ENCODE peak calls at places on chromosomes 12 and 14, in eight cellular contexts. W is HCT116, S is HL-60, V is GM23338, J is K562, N is GM12878, Z is HepG2, R is SK-N-SH. U is an unnamed sample. For H3K27me3, the result is how much of the 10 kb centered on the place peaks cover.

GRCh38 chr12:41365653-41366131 is 177.6 kb downstream of the PDZRN4 start:
- DNase-seq in N (no peak), Z (no peak), W (no peak), J (no peak), R (no peak), S (no peak), V (peak), U (no peak)

GRCh38 chr14:24196071-24197061 is 1.1 kb upstream of the TM9SF1 start:
- DNase-seq in S (peak), V (peak), Z (peak), N (peak), W (no peak), J (peak), R (no peak), U (no peak)

GRCh38 chr14:64878775-64879634 is 702 bp downstream of the SPTB start:
- DNase-seq in J (peak), Z (no peak), S (no peak), W (no peak), R (peak), N (no peak), V (peak), U (no peak)

GRCh38 chr14:77663289-77663688 is 44.5 kb downstream of the ALKBH1 start:
- DNase-seq in V (no peak), R (no peak), Z (no peak), N (no peak), S (no peak), W (no peak), J (no peak), U (no peak)

GRCh38 chr12:78293039-78293686 is 462.5 kb downstream of the NAV3 start:
- DNase-seq in Z (peak), N (no peak), R (no peak), S (no peak), V (no peak), W (no peak), J (no peak), U (no peak)

GRCh38 chr14:71698698-71699097 is 233.5 kb upstream of the RGS6 start:
- DNase-seq in N (no peak), W (no peak), S (no peak), R (no peak), Z (no peak), V (no peak), J (no peak), U (no peak)

GRCh38 chr12:122106891-122107660 is 28.5 kb downstream of the MLXIP start:
- DNase-seq in R (no peak), Z (no peak), V (no peak), S (no peak), N (no peak), W (no peak), J (no peak), U (no peak)

GRCh38 chr12:64840129-64840528 is 15.7 kb downstream of the TBC1D30 start:
- DNase-seq in W (no peak), J (no peak), R (no peak), N (no peak), Z (no peak), S (no peak), V (no peak), U (no peak)

GRCh38 chr12:79344855-79345840 is 345.6 kb downstream of the PAWR start:
- DNase-seq in W (peak), R (peak), Z (peak), S (peak), V (peak), N (peak), J (peak), U (peak)

GRCh38 chr14:75340921-75341320 is 62.3 kb downstream of the FOS start:
- DNase-seq in W (no peak), Z (no peak), S (peak), N (no peak), J (no peak), V (no peak), R (no peak), U (no peak)

GRCh38 chr14:24296341-24297157 is 3.0 kb downstream of the DHRS1 start:
- DNase-seq in Z (peak), S (peak), J (peak), W (no peak), V (peak), N (peak), R (peak), U (peak)

GRCh38 chr14:24145700-24146621 is at the start of gene PSME2:
- DNase-seq in N (no peak), S (no peak), R (no peak), Z (no peak), V (no peak), W (no peak), J (no peak), U (no peak)

GRCh38 chr12:19801941-19802340 is 362.6 kb downstream of the AEBP2 start:
- DNase-seq in S (no peak), N (no peak), Z (no peak), V (no peak), W (no peak), J (no peak), R (no peak), U (no peak)

GRCh38 chr12:31582155-31582554 is 8.8 kb downstream of the DENND5B start:
- DNase-seq in R (no peak), W (no peak), J (no peak), N (no peak), V (no peak), Z (no peak), S (no peak), U (no peak)

GRCh38 chr14:72894623-72895378 is 900 bp upstream of the DPF3 start:
- DNase-seq in S (no peak), V (peak), Z (no peak), J (peak), W (no peak), N (no peak), R (peak), U (no peak)

GRCh38 chr12:39581592-39581991 is 38.0 kb downstream of the ABCD2 start:
- DNase-seq in N (no peak), S (no peak), J (no peak), V (no peak), Z (no peak), R (no peak), W (peak), U (no peak)

GRCh38 chr12:113392563-113392962 is 11.1 kb downstream of the SDS start:
- DNase-seq in R (no peak), V (no peak), W (no peak), S (no peak), N (no peak), J (no peak), Z (no peak), U (no peak)

GRCh38 chr12:118436002-118436724 is 59.8 kb downstream of the SUDS3 start:
- DNase-seq in S (no peak), R (peak), Z (no peak), J (peak), V (peak), W (peak), N (no peak), U (no peak)

GRCh38 chr12:42759622-42760273 is 170.2 kb upstream of the PRICKLE1 start:
- DNase-seq in W (no peak), J (no peak), S (no peak), Z (no peak), R (no peak), N (no peak), V (no peak), U (no peak)

GRCh38 chr12:57726151-57726883 is 12.2 kb downstream of the AGAP2 start:
- DNase-seq in V (peak), S (no peak), R (peak), Z (peak), J (no peak), W (peak), N (no peak), U (no peak)

GRCh38 chr14:103448097-103448496 is 62.9 kb downstream of the MARK3 start:
- DNase-seq in J (peak), W (no peak), V (no peak), Z (no peak), R (no peak), N (no peak), S (no peak), U (no peak)

GRCh38 chr12:4908694-4909396 is 860 bp upstream of the KCNA1 start:
- DNase-seq in J (no peak), R (peak), Z (no peak), W (no peak), V (peak), N (no peak), S (no peak), U (no peak)

GRCh38 chr14:68676511-68676943 is 116.3 kb downstream of the ZFP36L1 start:
- DNase-seq in R (no peak), W (no peak), N (no peak), S (no peak), J (no peak), V (no peak), Z (peak), U (no peak)

GRCh38 chr12:25648460-25648859 is 95.4 kb upstream of the LMNTD1 start:
- DNase-seq in N (no peak), W (peak), R (peak), Z (no peak), J (no peak), S (no peak), V (peak), U (no peak)

GRCh38 chr12:9256341-9256740 is 48.1 kb upstream of the PZP start:
- DNase-seq in J (no peak), Z (no peak), R (peak), V (peak), N (no peak), S (no peak), W (no peak), U (no peak)

GRCh38 chr12:12240671-12241345 is 26.0 kb downstream of the LRP6 start:
- DNase-seq in Z (peak), R (peak), V (no peak), J (no peak), S (no peak), W (no peak), N (no peak), U (no peak)

GRCh38 chr14:99809376-99809775 is 16.2 kb downstream of the EML1 start:
- DNase-seq in S (no peak), W (no peak), V (no peak), Z (no peak), N (no peak), J (no peak), R (peak), U (no peak)

GRCh38 chr14:72594099-72594901 is 299.6 kb downstream of the DPF3 start:
- DNase-seq in Z (no peak), W (no peak), S (no peak), V (no peak), R (no peak), N (peak), J (no peak), U (no peak)

GRCh38 chr12:56581418-56582145 is 48.5 kb downstream of the BAZ2A start:
- DNase-seq in V (no peak), S (no peak), Z (peak), N (peak), R (no peak), W (no peak), J (peak), U (no peak)

GRCh38 chr14:96638041-96638855 is 136.1 kb downstream of the PAPOLA start:
- DNase-seq in V (no peak), Z (no peak), W (no peak), J (peak), N (no peak), R (peak), S (no peak), U (no peak)

GRCh38 chr14:56129941-56130340 is 11.7 kb downstream of the PELI2 start:
- DNase-seq in J (no peak), N (no peak), Z (no peak), R (no peak), S (no peak), W (no peak), V (peak), U (no peak)

GRCh38 chr12:63151898-63152700 is 1.1 kb upstream of the AVPR1A start:
- DNase-seq in V (peak), Z (peak), W (peak), N (no peak), J (peak), R (peak), S (no peak), U (peak)
- H3K27me3 ChIP-seq in V (half or more), Z (under half), W (under half), N (under half), J (under half), R (under half), S (under half), U (under half)

DNA sequence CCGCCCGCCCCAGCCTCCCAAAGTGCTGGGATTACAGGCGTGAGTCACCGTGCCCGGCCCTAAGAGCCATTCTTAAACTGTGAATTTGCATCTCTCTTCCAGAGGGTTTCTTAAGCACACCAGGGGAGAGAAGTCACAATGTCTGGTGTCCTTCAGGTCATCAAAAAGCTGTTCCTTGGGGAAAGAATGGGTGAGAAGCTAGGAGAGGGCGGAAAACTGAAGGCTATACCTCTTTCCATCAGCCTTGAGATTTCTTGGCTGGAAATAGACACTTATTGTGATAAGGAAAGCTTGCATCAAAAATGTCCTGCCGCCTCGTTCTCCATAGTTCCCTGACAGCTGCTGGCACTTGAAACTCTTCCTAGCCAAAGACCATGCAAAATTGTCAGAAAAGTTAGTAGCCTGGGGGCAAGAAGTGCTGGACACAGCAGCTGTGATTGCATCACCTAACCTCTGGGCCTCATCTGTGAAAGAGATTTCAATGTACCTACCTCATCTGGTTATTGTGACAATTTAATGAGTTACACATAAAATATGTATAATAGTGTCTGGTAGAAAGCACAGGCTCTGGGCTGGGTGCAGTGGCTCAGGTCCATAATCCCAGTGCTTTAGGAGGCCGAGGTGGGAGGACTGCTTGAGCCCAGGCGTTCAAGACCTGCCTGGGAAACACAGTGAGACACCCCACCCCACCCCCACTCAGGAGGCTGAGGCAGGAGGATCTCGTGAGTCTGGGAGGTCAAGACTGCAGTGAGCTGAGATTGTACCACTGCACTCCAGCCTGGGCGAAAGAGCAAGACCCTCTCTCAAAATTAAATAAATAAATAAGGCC is 9.7 kb upstream of the UBC start:
- DNase-seq in S (no peak), V (peak), W (no peak), J (no peak), Z (no peak), R (no peak), N (no peak), U (no peak)
- TF ChIP-seq REST in S (no peak), V (no peak), W (no peak), J (no peak), Z (no peak), R (no peak), N (no peak), U (no peak)

DNA sequence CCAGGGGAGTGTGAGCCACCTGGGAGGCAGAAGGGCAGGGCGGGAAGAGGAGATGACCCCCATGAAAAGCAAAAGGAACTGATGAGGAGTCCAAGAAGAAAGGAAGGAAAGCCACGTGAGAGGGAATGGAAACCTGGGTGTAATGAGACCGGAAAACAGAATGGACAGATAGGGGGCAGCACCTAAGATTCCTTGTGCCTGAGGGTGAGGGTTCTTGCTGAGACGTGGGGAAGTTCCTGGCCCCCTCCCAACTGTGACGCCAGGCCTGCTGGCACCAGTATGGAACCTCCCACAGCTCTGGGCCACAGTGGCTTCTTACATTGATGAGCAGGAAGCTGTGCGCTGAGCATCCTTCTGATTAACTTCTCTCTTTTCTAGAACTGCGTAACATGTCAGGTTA is 30.8 kb downstream of the TTC7B start:
- DNase-seq in J (no peak), W (peak), N (no peak), S (peak), Z (no peak), V (peak), R (no peak), U (no peak)
- TF ChIP-seq CTCF in J (no peak), W (peak), N (no peak), S (no peak), Z (peak), V (peak), R (peak), U (no peak)

DNA sequence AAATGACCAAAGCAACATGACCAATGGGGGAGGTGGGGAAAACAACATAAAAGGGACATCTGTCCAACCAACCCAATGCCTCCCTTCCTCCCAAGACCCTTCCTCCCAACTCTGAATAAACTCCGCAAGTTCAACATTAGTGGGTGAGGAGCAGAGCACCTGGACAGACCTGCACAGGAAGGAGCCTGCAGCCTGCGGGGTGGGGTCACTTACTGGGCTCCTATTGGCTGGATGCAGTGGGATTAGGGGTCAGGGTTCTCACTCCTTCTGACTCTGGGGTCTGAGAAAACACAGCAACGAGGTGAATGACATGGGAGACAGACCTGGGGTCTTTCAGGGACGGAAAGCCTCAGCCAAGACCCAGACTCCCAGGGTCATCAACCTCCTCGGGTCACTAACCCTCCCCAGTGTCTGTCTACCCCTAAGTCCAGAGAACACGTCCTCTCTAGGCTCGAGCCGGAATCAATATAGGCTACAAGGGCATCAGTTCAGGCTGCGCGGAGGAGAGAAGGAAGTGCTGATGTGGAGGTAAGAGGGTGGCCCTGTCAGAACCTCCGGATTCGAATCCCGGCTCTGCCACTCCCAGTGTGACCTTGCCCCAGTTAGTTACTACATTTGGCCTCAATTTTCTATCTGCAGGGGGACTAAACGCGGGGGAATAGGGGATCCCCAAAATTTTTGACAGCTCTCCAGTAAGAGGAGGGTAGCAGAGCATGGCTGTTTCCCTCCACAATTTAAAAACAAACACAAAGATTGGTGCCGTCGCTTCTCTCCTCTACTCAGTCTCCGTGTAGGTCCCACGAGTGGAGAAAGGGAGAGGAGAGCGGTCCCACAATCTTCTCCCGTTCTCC is 819 bp downstream of the NDRG2 start:
- DNase-seq in W (no peak), S (no peak), N (no peak), V (peak), Z (peak), J (no peak), R (no peak), U (no peak)
- H3K27me3 ChIP-seq in W (under half), S (under half), N (under half), V (under half), Z (under half), J (under half), R (under half), U (under half)

DNA sequence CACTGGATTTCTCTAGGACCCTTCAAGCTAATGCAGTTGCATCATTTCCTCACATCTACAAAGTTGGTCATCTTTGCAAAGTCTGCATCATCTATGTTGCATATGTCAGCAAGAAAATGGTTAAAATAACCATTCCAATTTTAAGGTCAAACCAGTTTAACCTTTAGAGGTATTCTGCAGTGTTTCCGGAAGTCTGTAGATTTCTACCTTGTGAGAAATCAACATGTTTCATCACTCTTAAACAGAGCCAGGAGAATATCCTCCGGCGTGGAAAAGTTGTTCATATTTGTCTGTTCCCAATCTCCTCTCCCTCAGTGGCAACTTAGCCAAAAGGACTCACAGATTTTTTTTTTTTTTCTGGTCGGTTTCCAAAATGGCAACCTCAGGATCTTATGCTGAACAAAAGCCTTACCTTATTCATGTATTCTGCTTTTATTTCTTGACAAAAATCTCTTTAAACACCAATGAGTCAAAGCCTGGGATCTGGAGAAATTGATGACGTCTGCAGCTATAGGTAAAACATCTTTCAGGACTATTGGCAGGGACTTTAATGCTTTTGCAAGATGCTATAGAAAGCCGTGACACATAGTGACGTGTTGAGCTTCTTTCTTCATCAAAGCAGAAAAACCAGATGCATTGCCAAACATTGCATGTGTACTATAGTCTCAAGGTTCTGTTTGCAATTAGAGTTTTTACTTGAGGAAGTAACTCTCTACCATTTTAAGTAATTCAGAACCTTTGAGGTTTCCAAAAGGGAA is 16.0 kb upstream of the CDK17 start:
- DNase-seq in Z (peak), N (no peak), J (no peak), R (no peak), W (no peak), V (no peak), S (peak), U (no peak)
- TF ChIP-seq REST in Z (no peak), N (no peak), J (no peak), R (no peak), W (no peak), V (no peak), S (no peak), U (no peak)

U was measured in Panc1.